ENCODE peak calls at places on chromosomes 3 and 15, in nine cellular contexts. E is fibroblast of mammary gland, Y is NB4, Q is bronchial epithelial cell, X is psoas muscle, O is fibroblast of pulmonary artery, V is mucosa of descending colon, C is left ventricle myocardium inferior, U is brain microvascular endothelial cell. H is an unnamed sample.

GRCh38 chr3:157381606-157382005 is 55.0 kb upstream of the PTX3 start:
- DNase-seq in E (no peak), Y (no peak), Q (no peak), X (no peak), O (no peak), V (no peak), C (no peak), U (no peak), H (no peak)

GRCh38 chr3:23876901-23877300 is 39.9 kb downstream of the NKIRAS1 start:
- DNase-seq in E (peak; percentile 34), Y (no peak), Q (no peak), X (no peak), O (no peak), V (no peak), C (no peak), U (no peak), H (peak; percentile 53)

GRCh38 chr3:151612119-151612518 is 121.6 kb upstream of the AADACL2 start:
- DNase-seq in E (no peak), Y (no peak), Q (no peak), X (no peak), O (no peak), V (no peak), C (no peak), U (no peak), H (peak; percentile 47)

GRCh38 chr3:107208100-107208499 is 169.1 kb upstream of the CCDC54 start:
- DNase-seq in E (peak; percentile 100), Y (peak; percentile 58), Q (peak; percentile 80), X (no peak), O (peak; percentile 99), V (peak; percentile 25), C (no peak), U (peak; percentile 96), H (peak; percentile 98)

GRCh38 chr15:33138000-33138399 is 56.5 kb downstream of the FMN1 start:
- DNase-seq in E (no peak), Y (no peak), Q (no peak), X (no peak), O (no peak), V (no peak), C (no peak), U (no peak), H (peak; percentile 8)

GRCh38 chr3:134353831-134354611 is 20.2 kb downstream of the AMOTL2 start:
- DNase-seq in E (no peak), Y (no peak), Q (no peak), X (peak; percentile 46), O (no peak), V (peak; percentile 54), C (no peak), U (no peak), H (no peak)

GRCh38 chr15:68368731-68369435 is 63.1 kb downstream of the ITGA11 start:
- DNase-seq in E (peak; percentile 31), Y (no peak), Q (no peak), X (no peak), O (peak; percentile 70), V (no peak), C (no peak), U (no peak), H (peak; percentile 57)

GRCh38 chr3:64548200-64548889 is 139.5 kb downstream of the ADAMTS9 start:
- DNase-seq in E (peak; percentile 39), Y (no peak), Q (no peak), X (peak; percentile 57), O (peak; percentile 52), V (peak; percentile 59), C (peak; percentile 65), U (no peak), H (peak; percentile 87)

GRCh38 chr15:101664303-101664913 is 12.2 kb upstream of the TM2D3 start:
- DNase-seq in E (peak; percentile 28), Y (peak; percentile 18), Q (no peak), X (no peak), O (no peak), V (no peak), C (no peak), U (no peak), H (no peak)

GRCh38 chr3:50604110-50604621 is 7.4 kb downstream of the CISH start:
- DNase-seq in E (no peak), Y (no peak), Q (no peak), X (no peak), O (no peak), V (no peak), C (no peak), U (no peak), H (no peak)

GRCh38 chr3:188049890-188050530 is 103.9 kb upstream of the LPP start:
- DNase-seq in E (no peak), Y (peak; percentile 4), Q (no peak), X (no peak), O (no peak), V (no peak), C (no peak), U (no peak), H (no peak)

GRCh38 chr3:35777563-35777962 is 138.2 kb downstream of the ARPP21 start:
- DNase-seq in E (no peak), Y (no peak), Q (no peak), X (no peak), O (peak; percentile 39), V (no peak), C (no peak), U (no peak), H (no peak)

GRCh38 chr3:37163262-37164020 is 10.9 kb downstream of the LRRFIP2 start:
- DNase-seq in E (peak; percentile 94), Y (no peak), Q (peak; percentile 64), X (no peak), O (peak; percentile 62), V (no peak), C (no peak), U (peak; percentile 65), H (peak; percentile 50)
- TF ChIP-seq CTCF in E (peak; percentile 7), Y (no peak), Q (no peak), X (no peak), O (no peak), V (no peak), C (no peak), U (peak; percentile 29), H (no peak)

GRCh38 chr3:66242788-66243463 is 22.1 kb downstream of the SLC25A26 start:
- DNase-seq in E (no peak), Y (no peak), Q (no peak), X (no peak), O (no peak), V (no peak), C (no peak), U (no peak), H (no peak)
- H3K4me3 ChIP-seq in E (no peak overlapping the region), Y (no peak overlapping the region), Q (no peak overlapping the region), X (no peak overlapping the region), O (no peak overlapping the region), V (no peak overlapping the region), C (no peak overlapping the region), U (no peak overlapping the region), H (no peak overlapping the region)

DNA sequence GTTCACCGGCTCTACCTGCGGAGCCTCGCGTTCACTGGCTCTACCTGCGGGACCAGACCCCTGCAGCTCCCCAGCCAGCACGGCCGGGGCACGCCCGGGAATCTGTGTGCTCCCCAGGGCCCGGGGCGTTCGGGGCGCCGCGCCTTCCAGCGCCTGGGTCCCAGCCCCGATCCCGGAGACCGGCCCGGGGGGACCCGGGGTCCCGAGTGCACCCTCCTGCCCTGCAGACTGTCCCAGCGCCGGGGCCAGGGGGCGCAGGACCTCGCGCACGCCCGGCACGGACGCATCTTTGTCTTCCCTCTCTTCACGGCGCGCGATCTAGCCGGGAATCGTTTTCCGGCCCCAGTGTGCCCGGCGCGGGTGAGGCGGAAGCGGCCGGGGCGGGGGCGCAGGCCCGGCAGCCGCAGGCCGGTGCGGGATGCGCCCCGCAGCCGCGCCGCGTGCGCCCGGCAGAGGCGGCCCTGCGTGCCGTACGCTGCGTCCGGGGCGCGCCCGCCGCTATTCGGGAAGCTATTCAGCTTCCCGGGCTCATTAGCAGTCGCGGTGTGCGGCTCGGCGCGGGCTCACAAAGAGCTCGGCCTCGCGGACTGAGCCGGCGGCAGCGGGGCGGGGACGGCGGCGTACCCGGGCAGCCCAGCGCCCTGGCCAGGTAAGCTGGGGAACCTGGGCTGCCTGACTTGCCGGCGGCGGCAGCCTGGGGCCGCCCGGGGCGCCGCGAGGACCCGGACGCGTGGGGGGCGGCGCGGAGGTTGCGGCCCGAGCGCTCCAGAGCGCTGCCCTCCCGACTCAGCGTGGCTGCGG is at the start of gene APBA2:
- DNase-seq in E (peak; percentile 22), Y (peak; percentile 65), Q (no peak), X (no peak), O (peak; percentile 55), V (no peak), C (no peak), U (peak; percentile 18), H (peak; percentile 38)
- TF ChIP-seq CTCF in E (no peak), Y (no peak), Q (no peak), X (no peak), O (no peak), V (no peak), C (no peak), U (no peak), H (no peak)

GRCh38 chr3:9102240-9102841 is 139.1 kb upstream of the RAD18 start:
- DNase-seq in E (no peak), Y (no peak), Q (no peak), X (no peak), O (no peak), V (no peak), C (no peak), U (no peak), H (no peak)

GRCh38 chr3:9100132-9100894 is 137.0 kb upstream of the RAD18 start:
- DNase-seq in E (no peak), Y (no peak), Q (no peak), X (no peak), O (no peak), V (no peak), C (no peak), U (no peak), H (no peak)

GRCh38 chr3:9101286-9101685 is 138.0 kb upstream of the RAD18 start:
- DNase-seq in E (no peak), Y (no peak), Q (no peak), X (no peak), O (no peak), V (no peak), C (no peak), U (no peak), H (no peak)

GRCh38 chr3:9099711-9100110 is 136.4 kb upstream of the RAD18 start:
- DNase-seq in E (no peak), Y (no peak), Q (no peak), X (no peak), O (no peak), V (no peak), C (no peak), U (no peak), H (no peak)

DNA sequence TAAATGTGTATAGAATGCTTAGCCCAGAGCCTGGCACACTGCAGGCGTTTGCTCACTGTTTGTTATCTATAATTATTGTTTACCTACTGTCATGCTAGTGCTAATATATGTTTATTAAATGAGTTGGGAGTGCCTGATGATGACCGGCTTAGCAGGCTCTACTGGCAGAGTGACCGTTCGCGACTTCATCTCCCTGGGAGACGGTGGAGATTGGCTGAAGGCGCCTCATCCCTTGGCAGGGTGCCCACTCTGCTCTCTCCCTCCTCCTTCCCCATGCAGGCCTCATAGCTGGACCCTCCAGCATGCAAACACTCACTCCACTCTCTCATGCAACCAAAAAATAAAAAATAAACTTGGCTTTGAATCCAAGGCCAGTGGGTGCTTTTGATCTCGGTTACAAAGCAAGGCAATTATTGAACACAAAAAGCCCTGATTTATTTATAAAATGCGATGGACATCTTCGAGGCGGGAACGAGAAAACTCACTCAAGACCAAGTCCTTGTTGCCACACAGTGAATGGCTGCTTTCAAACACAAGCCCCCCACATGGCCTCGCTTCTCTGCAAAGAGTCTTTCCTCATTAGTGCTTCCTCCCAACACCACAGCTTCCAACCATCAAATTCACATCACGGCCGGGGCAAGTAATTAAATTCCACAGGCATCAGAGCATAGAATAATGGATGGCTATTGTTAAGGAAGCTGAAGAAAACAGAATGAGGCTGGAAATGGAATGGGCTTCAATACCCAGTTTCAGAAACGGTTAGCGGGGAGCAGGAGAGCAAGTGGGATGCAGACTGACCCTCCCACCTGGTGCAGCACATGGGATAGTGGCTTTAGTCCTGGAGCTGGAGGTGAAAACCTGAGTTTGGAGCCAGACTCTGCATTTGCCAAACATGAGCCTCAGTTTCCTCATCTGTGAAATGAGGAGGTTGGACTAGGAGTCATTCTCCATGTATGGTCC is 135.7 kb upstream of the RAD18 start:
- DNase-seq in E (no peak), Y (no peak), Q (peak; percentile 20), X (no peak), O (no peak), V (no peak), C (no peak), U (no peak), H (no peak)
- H3K4me3 ChIP-seq in E (no peak overlapping the region), Y (no peak overlapping the region), Q (no peak overlapping the region), X (no peak overlapping the region), O (no peak overlapping the region), V (no peak overlapping the region), C (no peak overlapping the region), U (no peak overlapping the region), H (no peak overlapping the region)